ENCODE peak calls at places on chromosomes 13 and 19, in five cellular contexts. V is neural progenitor cell, E is neuronal stem cell, P is astrocyte, C is endodermal cell. W is an unnamed sample. For H3K36me3, the result is how much of the 10 kb centered on the place peaks cover.

GRCh38 chr19:38685666-38686529 is 38.4 kb downstream of the ACTN4 start:
- DNase-seq in E (no peak), P (peak), C (peak), V (peak), W (peak)

GRCh38 chr13:42367836-42368235 is 95.9 kb downstream of the AKAP11 start:
- DNase-seq in C (no peak), V (no peak), P (no peak), E (no peak), W (peak)

GRCh38 chr13:76522083-76522755 is 364.0 kb downstream of the KCTD12 start:
- DNase-seq in C (peak), V (no peak), P (peak), E (no peak), W (peak)

GRCh38 chr13:96075953-96076543 is 13.9 kb upstream of the HS6ST3 start:
- DNase-seq in E (no peak), P (no peak), C (no peak), V (no peak), W (peak)

GRCh38 chr19:6216996-6217751 is 62.6 kb downstream of the MLLT1 start:
- DNase-seq in E (peak), C (no peak), V (peak), P (peak), W (no peak)

GRCh38 chr19:1066748-1067340 is at the start of gene ARHGAP45:
- DNase-seq in V (peak), E (no peak), P (no peak), C (peak), W (peak)

GRCh38 chr19:14433454-14434156 is 499 bp downstream of the PKN1 start:
- DNase-seq in E (no peak), V (peak), C (peak), P (no peak), W (peak)

GRCh38 chr19:52191374-52191773 is 1.5 kb downstream of the PPP2R1A start:
- DNase-seq in C (no peak), E (no peak), V (no peak), P (no peak), W (no peak)

GRCh38 chr19:54204767-54205468 is 4.3 kb downstream of the RPS9 start:
- DNase-seq in E (no peak), P (no peak), C (no peak), V (no peak), W (no peak)

GRCh38 chr13:72195044-72195704 is 328.2 kb upstream of the DACH1 start:
- DNase-seq in C (no peak), P (no peak), V (no peak), E (no peak), W (no peak)

GRCh38 chr13:96089139-96089538 is 768 bp upstream of the HS6ST3 start:
- DNase-seq in C (no peak), V (no peak), P (no peak), E (no peak), W (no peak)

GRCh38 chr13:26914624-26915023 is 154.0 kb upstream of the GPR12 start:
- DNase-seq in V (no peak), E (no peak), P (peak), C (peak), W (no peak)

GRCh38 chr19:40805258-40805868 is 6.4 kb downstream of the EGLN2 start:
- DNase-seq in E (no peak), V (no peak), P (no peak), C (no peak), W (no peak)

GRCh38 chr13:102089177-102089576 is 312.7 kb downstream of the FGF14 start:
- DNase-seq in E (no peak), V (no peak), C (no peak), P (no peak), W (peak)

GRCh38 chr13:110307697-110308376 is 753 bp downstream of the COL4A2 start:
- DNase-seq in V (peak), C (peak), P (peak), E (peak), W (no peak)

GRCh38 chr13:32883501-32883900 is 132.7 kb upstream of the KL start:
- DNase-seq in V (no peak), E (no peak), C (no peak), P (peak), W (peak)

DNA sequence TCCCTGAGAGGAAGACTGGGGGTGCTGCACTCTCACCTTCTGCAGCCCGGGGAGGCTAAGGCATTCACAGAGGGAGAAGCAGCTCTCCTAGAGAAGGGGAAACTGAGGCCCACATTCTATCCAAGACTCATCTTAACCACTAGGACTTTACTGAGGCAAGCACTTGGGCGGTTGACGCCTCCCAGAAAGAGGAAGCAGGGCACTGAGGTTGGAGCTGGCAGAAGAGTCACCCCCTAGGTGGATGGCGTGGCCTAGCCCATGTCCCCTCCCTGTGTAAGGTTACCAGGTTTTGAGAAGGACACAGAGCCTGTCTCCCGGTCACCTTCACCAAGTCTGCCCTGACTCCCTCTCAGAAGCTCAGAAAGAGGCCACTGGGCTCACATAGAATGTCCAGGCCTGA is 2.7 kb downstream of the S1PR2 start:
- DNase-seq in P (no peak), E (no peak), C (no peak), V (no peak), W (no peak)
- H3K9ac ChIP-seq in P (no peak), E (no peak), C (no peak), V (no peak), W (peak)

GRCh38 chr13:29527916-29528315 is 67.6 kb downstream of the SLC7A1 start:
- DNase-seq in P (no peak), V (no peak), E (no peak), C (no peak), W (no peak)
- H3K36me3 ChIP-seq in P (half or more), V (under half), E (under half), C (under half), W (under half)

DNA sequence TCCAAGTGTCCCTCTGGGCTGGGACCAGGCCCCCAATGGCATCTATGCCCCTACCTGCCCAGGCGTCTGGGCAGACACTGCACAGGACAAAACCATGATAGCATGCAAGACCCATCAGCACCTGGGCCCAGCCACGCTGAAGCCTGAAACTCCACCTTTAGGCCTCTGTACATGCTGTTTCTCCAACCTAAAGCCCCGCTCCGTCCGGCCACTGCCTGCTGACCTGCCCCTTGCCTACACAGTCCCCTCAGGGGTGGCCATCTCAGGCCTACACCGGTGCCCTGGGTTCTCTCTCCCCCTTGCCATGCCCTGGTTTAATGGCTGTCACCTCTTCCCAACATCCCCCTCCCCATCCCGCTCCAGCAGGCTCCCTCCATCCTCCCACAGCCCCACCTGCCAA is 15.3 kb downstream of the GJA3 start:
- DNase-seq in E (no peak), V (no peak), P (no peak), C (peak), W (no peak)
- H3K9ac ChIP-seq in E (no peak), V (no peak), P (no peak), C (no peak), W (no peak)

GRCh38 chr19:44817725-44818469 is 9.0 kb downstream of the BCAM start:
- DNase-seq in P (no peak), C (no peak), E (no peak), V (no peak), W (no peak)
- H3K36me3 ChIP-seq in P (under half), C (under half), E (under half), V (under half), W (under half)

GRCh38 chr13:98496239-98496668 is 80.7 kb downstream of the STK24 start:
- DNase-seq in V (no peak), C (peak), P (no peak), E (no peak), W (no peak)

GRCh38 chr13:98496966-98497365 is 79.9 kb downstream of the STK24 start:
- DNase-seq in C (no peak), P (no peak), V (no peak), E (no peak), W (no peak)

GRCh38 chr13:98493035-98493401 is 83.9 kb downstream of the STK24 start:
- DNase-seq in V (no peak), C (no peak), E (no peak), P (no peak), W (no peak)

GRCh38 chr13:98494769-98495168 is 82.1 kb downstream of the STK24 start:
- DNase-seq in V (no peak), E (no peak), C (peak), P (no peak), W (no peak)

DNA sequence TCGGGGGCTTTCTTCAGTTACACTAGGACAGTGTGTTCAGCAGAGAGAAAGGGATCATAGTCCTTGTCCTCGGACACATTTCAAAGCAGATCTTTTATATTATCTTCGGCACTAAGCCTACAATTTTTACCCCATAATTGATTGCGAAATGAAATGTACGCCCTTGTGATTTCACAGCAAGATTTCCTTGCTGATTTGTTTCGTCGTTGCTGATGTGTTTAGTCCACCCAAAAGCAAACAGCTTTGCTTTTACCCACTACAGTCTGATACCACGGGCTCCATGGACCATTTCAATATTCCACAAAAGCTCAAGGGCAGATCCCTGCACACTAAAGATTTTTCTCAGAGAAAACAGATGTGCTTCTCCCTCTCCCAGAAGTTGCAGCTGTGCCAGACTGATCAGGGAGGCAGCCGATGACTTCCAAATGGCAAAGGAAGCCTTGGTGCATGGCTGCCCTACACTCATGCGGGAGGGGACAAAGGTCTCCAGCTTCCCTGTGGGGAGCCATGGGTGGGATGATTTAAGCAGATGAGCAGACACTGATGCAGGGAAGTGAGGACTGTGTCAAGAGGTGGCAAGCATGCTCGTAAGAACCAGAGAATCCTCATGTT is 81.2 kb downstream of the STK24 start:
- DNase-seq in P (no peak), E (no peak), C (peak), V (peak), W (peak)
- H3K9ac ChIP-seq in P (no peak), E (no peak), C (no peak), V (no peak), W (peak)

GRCh38 chr19:49921871-49922755 is 6.9 kb upstream of the ATF5 start:
- DNase-seq in E (no peak), C (peak), P (peak), V (no peak), W (peak)

GRCh38 chr19:49920624-49921363 is 8.2 kb upstream of the ATF5 start:
- DNase-seq in C (no peak), P (no peak), E (no peak), V (no peak), W (no peak)

GRCh38 chr19:49915271-49915670 is 13.7 kb upstream of the ATF5 start:
- DNase-seq in P (no peak), V (no peak), E (no peak), C (no peak), W (no peak)

GRCh38 chr19:49916839-49917733 is 11.9 kb upstream of the ATF5 start:
- DNase-seq in V (peak), P (no peak), E (no peak), C (peak), W (no peak)

GRCh38 chr19:49918089-49918488 is 10.9 kb upstream of the ATF5 start:
- DNase-seq in C (no peak), V (no peak), E (no peak), P (no peak), W (no peak)
- H3K36me3 ChIP-seq in C (half or more), V (under half), E (under half), P (under half), W (under half)

DNA sequence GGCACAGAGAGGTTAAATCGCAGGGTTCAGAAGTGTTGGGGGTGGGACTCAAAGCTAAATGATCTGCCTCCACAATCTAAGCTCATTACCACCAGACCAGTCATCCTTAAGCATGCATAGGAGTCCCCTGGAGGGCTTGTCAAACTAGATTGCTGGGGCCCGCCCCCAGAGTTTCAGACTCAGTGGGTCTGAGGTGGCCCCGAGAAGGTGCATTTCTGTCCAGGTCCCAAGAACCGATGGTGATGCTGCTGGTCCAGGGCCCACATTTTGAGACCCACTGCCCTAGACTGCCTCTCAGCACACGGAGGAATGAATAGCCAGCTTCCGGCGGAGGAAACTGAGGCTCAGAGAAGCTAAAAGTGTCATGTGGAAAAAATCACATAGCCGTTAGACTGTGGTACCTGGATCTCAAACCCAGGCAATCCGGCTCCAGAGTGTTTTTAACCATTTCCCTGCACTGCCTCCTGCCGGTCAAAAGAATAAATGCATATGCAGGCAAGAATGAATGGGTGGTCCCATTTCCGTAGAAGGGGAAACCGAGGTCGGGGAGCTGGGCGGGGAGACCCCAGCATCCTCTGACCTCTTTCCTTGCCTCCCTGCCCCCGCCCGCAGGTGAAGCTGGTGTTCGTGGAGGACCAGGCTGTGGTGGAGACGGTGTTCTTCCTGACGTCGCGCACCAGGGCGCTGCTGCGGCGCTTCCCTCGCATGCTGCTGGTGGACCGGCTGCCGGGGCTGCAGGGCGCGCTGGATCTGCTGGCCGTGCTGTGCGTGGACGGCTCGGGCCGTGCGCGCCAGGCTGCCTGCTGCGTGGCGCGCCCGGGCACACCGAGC is 23.8 kb downstream of the ZSWIM9 start:
- DNase-seq in C (peak), V (peak), P (no peak), E (no peak), W (peak)
- H3K9ac ChIP-seq in C (no peak), V (no peak), P (no peak), E (no peak), W (no peak)